ENCODE peak calls at places on chromosomes 2 and 18, in nine cellular contexts. R, B, N, D, F, T, E, I and Q are unnamed samples.

GRCh38 chr2:225471492-225471891 is 72.0 kb downstream of the NYAP2 start:
- DNase-seq in R (peak), B (no peak), N (no peak), D (no peak), F (no peak), T (no peak), E (no peak), I (no peak), Q (no peak)

GRCh38 chr2:133497261-133497893 is 70.9 kb downstream of the NCKAP5 start:
- DNase-seq in R (no peak), B (no peak), N (no peak), D (no peak), F (no peak), T (peak), E (no peak), I (no peak), Q (no peak)

GRCh38 chr2:99682280-99683060 is 192.7 kb upstream of the REV1 start:
- DNase-seq in R (no peak), B (no peak), N (no peak), D (no peak), F (no peak), T (peak), E (no peak), I (no peak), Q (no peak)

GRCh38 chr2:209451209-209451822 is 27.5 kb downstream of the MAP2 start:
- DNase-seq in R (no peak), B (no peak), N (no peak), D (no peak), F (no peak), T (no peak), E (no peak), I (no peak), Q (no peak)

GRCh38 chr2:72809095-72809494 is 16.7 kb downstream of the EXOC6B start:
- DNase-seq in R (no peak), B (no peak), N (no peak), D (no peak), F (no peak), T (no peak), E (no peak), I (no peak), Q (no peak)

GRCh38 chr18:21453512-21453862 is 147.0 kb downstream of the ESCO1 start:
- DNase-seq in R (no peak), B (no peak), N (no peak), D (no peak), F (no peak), T (no peak), E (no peak), I (no peak), Q (no peak)

GRCh38 chr2:179932786-179933185 is 71.4 kb upstream of the ZNF385B start:
- DNase-seq in R (no peak), B (no peak), N (no peak), D (no peak), F (no peak), T (peak), E (no peak), I (no peak), Q (no peak)

GRCh38 chr2:32711219-32711618 is 83.4 kb downstream of the TTC27 start:
- DNase-seq in R (no peak), B (no peak), N (no peak), D (no peak), F (no peak), T (peak), E (no peak), I (no peak), Q (no peak)

GRCh38 chr2:96692094-96692971 is 47.5 kb downstream of the LMAN2L start:
- DNase-seq in R (no peak), B (no peak), N (no peak), D (no peak), F (no peak), T (no peak), E (peak), I (no peak), Q (no peak)

GRCh38 chr18:78293940-78294401 is 685.6 kb upstream of the SALL3 start:
- DNase-seq in R (no peak), B (no peak), N (no peak), D (no peak), F (no peak), T (no peak), E (no peak), I (no peak), Q (no peak)

GRCh38 chr2:17748745-17749144 is 4.9 kb downstream of the SMC6 start:
- DNase-seq in R (no peak), B (no peak), N (no peak), D (no peak), F (no peak), T (no peak), E (no peak), I (no peak), Q (no peak)

GRCh38 chr2:231318954-231319353 is 76.6 kb upstream of the B3GNT7 start:
- DNase-seq in R (no peak), B (no peak), N (no peak), D (no peak), F (no peak), T (no peak), E (no peak), I (no peak), Q (no peak)

GRCh38 chr2:217252181-217252580 is 392.3 kb upstream of the TNP1 start:
- DNase-seq in R (no peak), B (no peak), N (no peak), D (no peak), F (no peak), T (no peak), E (no peak), I (no peak), Q (no peak)

GRCh38 chr2:232809349-232810124 is 33.2 kb upstream of the KCNJ13 start:
- DNase-seq in R (no peak), B (no peak), N (no peak), D (no peak), F (no peak), T (no peak), E (no peak), I (no peak), Q (no peak)

GRCh38 chr2:138061961-138062360 is 97.7 kb downstream of the HNMT start:
- DNase-seq in R (no peak), B (no peak), N (no peak), D (no peak), F (no peak), T (no peak), E (no peak), I (no peak), Q (no peak)

GRCh38 chr2:114122861-114123391 is 233.0 kb downstream of the ACTR3 start:
- DNase-seq in R (no peak), B (no peak), N (no peak), D (no peak), F (no peak), T (no peak), E (no peak), I (no peak), Q (no peak)

GRCh38 chr2:55827855-55828254 is 95.7 kb downstream of the EFEMP1 start:
- DNase-seq in R (no peak), B (no peak), N (no peak), D (no peak), F (no peak), T (no peak), E (no peak), I (no peak), Q (no peak)

GRCh38 chr2:246489-247145 is 17.2 kb downstream of the SH3YL1 start:
- DNase-seq in R (peak), B (peak), N (peak), D (no peak), F (peak), T (peak), E (no peak), I (peak), Q (no peak)

GRCh38 chr2:18977409-18977808 is 381.0 kb downstream of the OSR1 start:
- DNase-seq in R (no peak), B (no peak), N (no peak), D (no peak), F (no peak), T (no peak), E (no peak), I (no peak), Q (no peak)

GRCh38 chr2:205681836-205682238 is 464 bp upstream of the NRP2 start:
- DNase-seq in R (no peak), B (no peak), N (no peak), D (no peak), F (peak), T (no peak), E (no peak), I (peak), Q (no peak)

GRCh38 chr2:74399785-74400184 is 19.7 kb upstream of the DCTN1 start:
- DNase-seq in R (peak), B (peak), N (no peak), D (no peak), F (peak), T (peak), E (no peak), I (no peak), Q (peak)

GRCh38 chr2:50449306-50449705 is 582.6 kb downstream of the NRXN1 start:
- DNase-seq in R (no peak), B (no peak), N (no peak), D (no peak), F (no peak), T (no peak), E (no peak), I (no peak), Q (no peak)

GRCh38 chr2:140718999-140719398 is 1411.8 kb downstream of the LRP1B start:
- DNase-seq in R (no peak), B (no peak), N (no peak), D (no peak), F (no peak), T (no peak), E (no peak), I (no peak), Q (no peak)

GRCh38 chr18:21000667-21001066 is 110.9 kb downstream of the ROCK1 start:
- DNase-seq in R (no peak), B (no peak), N (no peak), D (no peak), F (no peak), T (peak), E (no peak), I (no peak), Q (no peak)

GRCh38 chr2:11303290-11304013 is 41.0 kb downstream of the ROCK2 start:
- DNase-seq in R (peak), B (no peak), N (no peak), D (no peak), F (no peak), T (no peak), E (no peak), I (no peak), Q (no peak)

GRCh38 chr18:34650121-34650545 is 60.0 kb upstream of the DTNA start:
- DNase-seq in R (no peak), B (no peak), N (no peak), D (no peak), F (peak), T (peak), E (no peak), I (no peak), Q (no peak)

GRCh38 chr2:174901075-174901474 is 104.1 kb downstream of the CHN1 start:
- DNase-seq in R (no peak), B (no peak), N (no peak), D (no peak), F (peak), T (peak), E (no peak), I (peak), Q (peak)

GRCh38 chr2:237181844-237182243 is 96.2 kb downstream of the COPS8 start:
- DNase-seq in R (no peak), B (no peak), N (no peak), D (no peak), F (no peak), T (peak), E (no peak), I (no peak), Q (no peak)

GRCh38 chr2:130749078-130749477 is 6.3 kb upstream of the AMER3 start:
- DNase-seq in R (no peak), B (no peak), N (no peak), D (no peak), F (no peak), T (no peak), E (no peak), I (no peak), Q (no peak)

GRCh38 chr2:218993345-218994315 is at the start of gene CRYBA2:
- DNase-seq in R (no peak), B (no peak), N (no peak), D (no peak), F (peak), T (no peak), E (no peak), I (peak), Q (no peak)